ENCODE peak calls at places on chromosomes 3 and 15, in nine cellular contexts. K is GM23248, O is IMR-90, B is GM23338, J is SK-N-SH, Z is mesenchymal stem cell, A is OCI-LY7, I is GM12878, W is K562. E is an unnamed sample.

GRCh38 chr15:75723171-75723846 is 10.7 kb upstream of the CSPG4 start:
- DNase-seq in K (peak), O (no peak), B (no peak), J (peak), Z (peak), A (no peak), I (no peak), W (peak), E (no peak)

GRCh38 chr3:113286524-113286923 is 75.2 kb downstream of the BOC start:
- DNase-seq in K (no peak), O (no peak), B (no peak), J (no peak), Z (no peak), A (no peak), I (no peak), W (no peak), E (no peak)

GRCh38 chr3:23740517-23741402 is 65.0 kb upstream of the UBE2E1 start:
- DNase-seq in K (peak), O (no peak), B (no peak), J (no peak), Z (peak), A (peak), I (no peak), W (no peak), E (no peak)

GRCh38 chr3:153429821-153430220 is 267.8 kb downstream of the RAP2B start:
- DNase-seq in K (peak), O (no peak), B (no peak), J (no peak), Z (no peak), A (no peak), I (no peak), W (no peak), E (no peak)

GRCh38 chr3:4071481-4072184 is 231.5 kb upstream of the SETMAR start:
- DNase-seq in K (no peak), O (no peak), B (peak), J (no peak), Z (no peak), A (no peak), I (no peak), W (no peak), E (no peak)

GRCh38 chr3:128273841-128274573 is 120.7 kb downstream of the EEFSEC start:
- DNase-seq in K (no peak), O (no peak), B (no peak), J (no peak), Z (no peak), A (no peak), I (no peak), W (no peak), E (no peak)

GRCh38 chr15:28132524-28133275 is 33.6 kb upstream of the OCA2 start:
- DNase-seq in K (peak), O (peak), B (no peak), J (no peak), Z (peak), A (no peak), I (no peak), W (no peak), E (no peak)

GRCh38 chr3:24493951-24494615 is 567 bp downstream of the THRB start:
- DNase-seq in K (peak), O (no peak), B (peak), J (peak), Z (peak), A (no peak), I (no peak), W (peak), E (no peak)

GRCh38 chr15:68352401-68353062 is 75.0 kb downstream of the FEM1B start:
- DNase-seq in K (peak), O (peak), B (no peak), J (no peak), Z (peak), A (peak), I (peak), W (no peak), E (no peak)

GRCh38 chr3:125959317-125960065 is 9.5 kb upstream of the ROPN1B start:
- DNase-seq in K (no peak), O (no peak), B (peak), J (peak), Z (no peak), A (no peak), I (no peak), W (no peak), E (no peak)

GRCh38 chr15:72599855-72600464 is 54.5 kb upstream of the GOLGA6B start:
- DNase-seq in K (peak), O (peak), B (peak), J (peak), Z (peak), A (peak), I (no peak), W (peak), E (peak)

GRCh38 chr15:95663156-95663831 is 667.2 kb upstream of the NR2F2 start:
- DNase-seq in K (peak), O (peak), B (no peak), J (no peak), Z (no peak), A (no peak), I (no peak), W (no peak), E (no peak)

GRCh38 chr3:186909078-186909853 is 21.1 kb upstream of the ST6GAL1 start:
- DNase-seq in K (no peak), O (no peak), B (peak), J (no peak), Z (no peak), A (peak), I (no peak), W (peak), E (no peak)

GRCh38 chr3:150149651-150150051 is 179.0 kb upstream of the PFN2 start:
- DNase-seq in K (peak), O (peak), B (no peak), J (no peak), Z (peak), A (no peak), I (no peak), W (no peak), E (no peak)

DNA sequence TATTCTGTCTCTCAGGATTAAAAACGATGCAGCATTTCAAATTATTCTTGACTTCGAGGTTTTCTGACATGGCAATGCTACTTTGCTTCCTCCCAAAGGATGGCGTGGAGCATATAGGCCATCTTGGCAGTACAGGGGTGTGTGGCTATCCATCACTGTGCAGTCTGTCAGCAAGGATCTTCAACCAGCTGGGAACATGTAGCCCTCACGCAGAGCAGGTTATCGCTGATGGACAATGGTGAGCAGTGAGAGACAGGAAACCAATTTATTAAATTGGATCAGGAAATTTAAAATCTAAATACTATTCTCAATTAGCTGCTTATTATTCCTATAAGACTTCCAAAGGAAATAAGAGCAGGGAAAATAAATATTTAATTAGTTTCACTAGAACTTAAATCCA is 615.3 kb downstream of the OTOL1 start:
- DNase-seq in K (no peak), O (no peak), B (no peak), J (no peak), Z (no peak), A (no peak), I (no peak), W (no peak), E (no peak)
- H2AFZ ChIP-seq in K (no peak), O (peak), B (no peak), J (no peak), Z (no peak), A (no peak), I (no peak), W (no peak), E (no peak)

GRCh38 chr15:25784141-25784540 is 79.0 kb downstream of the ATP10A start:
- DNase-seq in K (peak), O (peak), B (no peak), J (no peak), Z (no peak), A (no peak), I (no peak), W (no peak), E (no peak)
- H3K4me3 ChIP-seq in K (no peak), O (no peak), B (no peak), J (no peak), Z (no peak), A (no peak), I (no peak), W (no peak), E (no peak)

DNA sequence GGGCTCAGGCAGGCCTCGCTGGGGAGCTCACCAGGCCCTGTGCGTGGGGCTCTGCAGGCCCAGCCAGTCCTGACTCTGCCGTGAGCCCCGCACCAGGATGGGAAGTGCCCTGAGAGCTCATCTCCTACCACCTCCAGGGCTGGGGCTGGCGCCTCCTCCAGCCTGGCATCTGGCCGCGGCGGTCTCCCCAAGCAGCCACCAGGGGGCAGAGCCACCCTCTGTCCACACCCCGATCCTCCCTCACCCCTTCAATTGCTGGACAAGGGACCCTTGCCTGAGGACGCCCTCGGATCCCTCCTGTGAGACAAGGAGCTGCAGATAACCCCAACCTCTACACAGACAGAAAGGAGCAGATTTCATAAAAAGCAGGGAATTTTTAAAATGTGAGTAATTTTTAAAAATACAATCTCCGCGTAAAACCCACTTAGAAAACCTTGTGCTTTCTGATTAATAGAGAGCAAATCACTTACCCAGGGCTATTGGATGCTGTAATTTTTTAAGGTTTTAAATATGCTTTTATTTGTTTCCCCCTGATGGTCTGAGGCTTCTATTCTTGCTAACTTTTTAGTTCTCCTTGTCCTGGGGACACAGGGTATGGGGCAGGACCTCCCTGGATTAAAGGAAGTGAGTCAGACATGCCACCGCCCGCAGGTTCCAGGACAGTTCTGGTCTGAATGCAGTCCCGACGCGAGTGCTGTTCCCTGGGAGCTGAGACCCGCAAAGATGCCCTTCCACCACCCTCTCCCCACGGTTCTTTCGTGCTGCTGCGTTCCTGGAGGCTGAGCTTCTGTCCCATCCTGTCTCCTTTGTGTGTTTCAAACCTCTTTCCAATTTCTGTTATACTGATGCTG is 52.3 kb upstream of the CHRNA7 start:
- DNase-seq in K (peak), O (peak), B (peak), J (peak), Z (peak), A (peak), I (no peak), W (peak), E (peak)
- H2AFZ ChIP-seq in K (no peak), O (peak), B (peak), J (no peak), Z (no peak), A (no peak), I (no peak), W (no peak), E (no peak)

GRCh38 chr15:84817461-84818081 is 415 bp downstream of the ALPK3 start:
- DNase-seq in K (no peak), O (no peak), B (peak), J (peak), Z (peak), A (no peak), I (no peak), W (no peak), E (no peak)

GRCh38 chr15:84818221-84819131 is 1.3 kb downstream of the ALPK3 start:
- DNase-seq in K (peak), O (peak), B (peak), J (peak), Z (peak), A (peak), I (no peak), W (no peak), E (no peak)

GRCh38 chr15:84819291-84819768 is 2.2 kb downstream of the ALPK3 start:
- DNase-seq in K (no peak), O (no peak), B (peak), J (peak), Z (peak), A (no peak), I (no peak), W (no peak), E (no peak)

GRCh38 chr15:84821501-84822021 is 4.4 kb downstream of the ALPK3 start:
- DNase-seq in K (no peak), O (no peak), B (no peak), J (no peak), Z (no peak), A (peak), I (no peak), W (peak), E (peak)

GRCh38 chr15:84819791-84820190 is 2.6 kb downstream of the ALPK3 start:
- DNase-seq in K (no peak), O (no peak), B (no peak), J (no peak), Z (no peak), A (no peak), I (no peak), W (no peak), E (no peak)
- H3K4me3 ChIP-seq in K (no peak), O (no peak), B (no peak), J (no peak), Z (no peak), A (no peak), I (no peak), W (no peak), E (no peak)

E was measured in Karpas-422.